ENCODE peak calls at places on chromosome 10, in five cellular contexts. One of them, this sample, is unnamed.
A peak's percentile ranks its signal among the peaks of the same experiment; 100 is the strongest.

GRCh38 chr10:73465978-73466709 is 29.7 kb downstream of the PPP3CB start:
- DNase-seq in left ventricle myocardium inferior: no peak
- DNase-seq in OCI-LY7: no peak
- DNase-seq in Peyer's patch: no peak
- DNase-seq in IMR-90: no peak
- DNase-seq in this sample: no peak

GRCh38 chr10:2968401-2968800 is 98.9 kb upstream of the PFKP start:
- DNase-seq in IMR-90: peak; percentile 67
- DNase-seq in left ventricle myocardium inferior: no peak
- DNase-seq in Peyer's patch: no peak
- DNase-seq in OCI-LY7: no peak
- DNase-seq in this sample: no peak

GRCh38 chr10:104253576-104254410 is 899 bp upstream of the GSTO1 start:
- DNase-seq in IMR-90: peak; percentile 56
- DNase-seq in OCI-LY7: no peak
- DNase-seq in left ventricle myocardium inferior: no peak
- DNase-seq in Peyer's patch: no peak
- DNase-seq in this sample: no peak

GRCh38 chr10:73413108-73413527 is 740 bp downstream of the ANXA7 start:
- DNase-seq in left ventricle myocardium inferior: no peak
- DNase-seq in IMR-90: no peak
- DNase-seq in OCI-LY7: peak; percentile 65
- DNase-seq in Peyer's patch: no peak
- DNase-seq in this sample: peak; percentile 9

GRCh38 chr10:72695496-72695895 is 3.6 kb downstream of the MCU start:
- DNase-seq in Peyer's patch: no peak
- DNase-seq in left ventricle myocardium inferior: no peak
- DNase-seq in IMR-90: no peak
- DNase-seq in OCI-LY7: no peak
- DNase-seq in this sample: no peak

GRCh38 chr10:69060127-69060798 is 27.6 kb upstream of the SRGN start:
- DNase-seq in IMR-90: no peak
- DNase-seq in OCI-LY7: no peak
- DNase-seq in left ventricle myocardium inferior: no peak
- DNase-seq in Peyer's patch: no peak
- DNase-seq in this sample: no peak

GRCh38 chr10:48713966-48714618 is 29.4 kb downstream of the WDFY4 start:
- DNase-seq in left ventricle myocardium inferior: no peak
- DNase-seq in Peyer's patch: no peak
- DNase-seq in OCI-LY7: no peak
- DNase-seq in IMR-90: no peak
- DNase-seq in this sample: no peak

GRCh38 chr10:98929709-98930108 is 305.9 kb downstream of the HPSE2 start:
- DNase-seq in OCI-LY7: no peak
- DNase-seq in left ventricle myocardium inferior: no peak
- DNase-seq in Peyer's patch: no peak
- DNase-seq in IMR-90: no peak
- DNase-seq in this sample: no peak

GRCh38 chr10:75104842-75105241 is 6.6 kb upstream of the SAMD8 start:
- DNase-seq in OCI-LY7: no peak
- DNase-seq in Peyer's patch: no peak
- DNase-seq in IMR-90: no peak
- DNase-seq in left ventricle myocardium inferior: no peak
- DNase-seq in this sample: no peak

GRCh38 chr10:23718946-23719345 is 280.1 kb downstream of the OTUD1 start:
- DNase-seq in Peyer's patch: no peak
- DNase-seq in left ventricle myocardium inferior: no peak
- DNase-seq in IMR-90: no peak
- DNase-seq in OCI-LY7: no peak
- DNase-seq in this sample: no peak

GRCh38 chr10:131947631-131948347 is 33.9 kb downstream of the BNIP3 start:
- DNase-seq in IMR-90: peak; percentile 78
- DNase-seq in OCI-LY7: no peak
- DNase-seq in Peyer's patch: no peak
- DNase-seq in left ventricle myocardium inferior: no peak
- DNase-seq in this sample: no peak

GRCh38 chr10:51937313-51937712 is 237.9 kb upstream of the CSTF2T start:
- DNase-seq in Peyer's patch: no peak
- DNase-seq in left ventricle myocardium inferior: no peak
- DNase-seq in OCI-LY7: no peak
- DNase-seq in IMR-90: peak; percentile 81
- DNase-seq in this sample: no peak

GRCh38 chr10:75607576-75607975 is 176.2 kb downstream of the LRMDA start:
- DNase-seq in IMR-90: no peak
- DNase-seq in Peyer's patch: no peak
- DNase-seq in left ventricle myocardium inferior: no peak
- DNase-seq in OCI-LY7: no peak
- DNase-seq in this sample: no peak

GRCh38 chr10:61992059-61992460 is 90.6 kb downstream of the ARID5B start:
- DNase-seq in left ventricle myocardium inferior: no peak
- DNase-seq in Peyer's patch: no peak
- DNase-seq in IMR-90: peak; percentile 34
- DNase-seq in OCI-LY7: no peak
- DNase-seq in this sample: no peak

GRCh38 chr10:60681103-60681502 is 97.2 kb upstream of the CDK1 start:
- DNase-seq in OCI-LY7: no peak
- DNase-seq in IMR-90: no peak
- DNase-seq in Peyer's patch: no peak
- DNase-seq in left ventricle myocardium inferior: no peak
- DNase-seq in this sample: no peak

GRCh38 chr10:132397036-132397541 is at the start of gene PWWP2B:
- DNase-seq in left ventricle myocardium inferior: peak; percentile 70
- DNase-seq in Peyer's patch: peak; percentile 83
- DNase-seq in IMR-90: peak; percentile 19
- DNase-seq in OCI-LY7: peak; percentile 23
- DNase-seq in this sample: no peak

GRCh38 chr10:35336921-35337741 is 822 bp downstream of the CCNY start:
- DNase-seq in IMR-90: no peak
- DNase-seq in Peyer's patch: peak; percentile 68
- DNase-seq in OCI-LY7: peak; percentile 31
- DNase-seq in left ventricle myocardium inferior: peak; percentile 40
- DNase-seq in this sample: peak; percentile 54

GRCh38 chr10:126598009-126598408 is 72.5 kb downstream of the C10orf90 start:
- DNase-seq in left ventricle myocardium inferior: no peak
- DNase-seq in IMR-90: peak; percentile 27
- DNase-seq in Peyer's patch: no peak
- DNase-seq in OCI-LY7: peak; percentile 31
- DNase-seq in this sample: no peak

GRCh38 chr10:116721048-116721897 is 21.1 kb downstream of the HSPA12A start:
- DNase-seq in Peyer's patch: no peak
- DNase-seq in IMR-90: no peak
- DNase-seq in OCI-LY7: no peak
- DNase-seq in left ventricle myocardium inferior: no peak
- DNase-seq in this sample: no peak

GRCh38 chr10:123573236-123574147 is 92.7 kb upstream of the GPR26 start:
- DNase-seq in IMR-90: no peak
- DNase-seq in OCI-LY7: peak; percentile 40
- DNase-seq in left ventricle myocardium inferior: peak; percentile 21
- DNase-seq in Peyer's patch: peak; percentile 68
- DNase-seq in this sample: no peak

GRCh38 chr10:34003561-34003960 is 669.1 kb upstream of the NRP1 start:
- DNase-seq in left ventricle myocardium inferior: no peak
- DNase-seq in OCI-LY7: no peak
- DNase-seq in IMR-90: no peak
- DNase-seq in Peyer's patch: no peak
- DNase-seq in this sample: no peak

GRCh38 chr10:31978158-31978483 is 49.5 kb upstream of the ARHGAP12 start:
- DNase-seq in Peyer's patch: no peak
- DNase-seq in OCI-LY7: no peak
- DNase-seq in left ventricle myocardium inferior: no peak
- DNase-seq in IMR-90: no peak
- DNase-seq in this sample: no peak
- H3K27ac ChIP-seq in Peyer's patch: no peak overlapping the region
- H3K27ac ChIP-seq in OCI-LY7: no peak overlapping the region
- H3K27ac ChIP-seq in left ventricle myocardium inferior: no peak overlapping the region
- H3K27ac ChIP-seq in IMR-90: no peak overlapping the region
- H3K27ac ChIP-seq in this sample: no peak overlapping the region

GRCh38 chr10:29140991-29141390 is 147.9 kb upstream of the LYZL1 start:
- DNase-seq in Peyer's patch: no peak
- DNase-seq in left ventricle myocardium inferior: no peak
- DNase-seq in OCI-LY7: no peak
- DNase-seq in IMR-90: peak; percentile 92
- DNase-seq in this sample: no peak

GRCh38 chr10:29142516-29143314 is 146.2 kb upstream of the LYZL1 start:
- DNase-seq in Peyer's patch: no peak
- DNase-seq in left ventricle myocardium inferior: no peak
- DNase-seq in IMR-90: no peak
- DNase-seq in OCI-LY7: no peak
- DNase-seq in this sample: no peak

GRCh38 chr10:29144126-29144525 is 144.7 kb upstream of the LYZL1 start:
- DNase-seq in OCI-LY7: no peak
- DNase-seq in left ventricle myocardium inferior: no peak
- DNase-seq in Peyer's patch: no peak
- DNase-seq in IMR-90: no peak
- DNase-seq in this sample: no peak

GRCh38 chr10:29140151-29140550 is 148.7 kb upstream of the LYZL1 start:
- DNase-seq in OCI-LY7: no peak
- DNase-seq in left ventricle myocardium inferior: no peak
- DNase-seq in Peyer's patch: no peak
- DNase-seq in IMR-90: no peak
- DNase-seq in this sample: no peak

DNA sequence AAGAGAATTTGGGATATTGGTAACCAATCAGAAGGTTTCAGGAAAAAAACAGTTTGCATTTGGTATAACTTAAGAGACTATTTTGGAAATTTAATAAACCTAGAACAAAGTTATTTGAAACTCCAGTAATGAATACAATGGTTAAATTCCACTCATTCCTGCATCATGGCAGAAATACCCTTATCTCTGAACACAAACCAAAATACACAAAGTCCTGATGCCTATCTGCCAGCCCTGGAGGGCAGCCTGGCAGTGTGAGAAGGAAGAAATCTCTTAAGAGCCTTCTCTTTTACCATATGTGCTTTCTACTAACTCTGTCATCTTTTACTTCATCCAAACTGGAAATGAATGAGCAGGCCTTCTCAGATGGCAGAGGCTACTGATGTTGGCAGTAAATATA is 147.1 kb upstream of the LYZL1 start:
- DNase-seq in OCI-LY7: no peak
- DNase-seq in IMR-90: no peak
- DNase-seq in left ventricle myocardium inferior: no peak
- DNase-seq in Peyer's patch: no peak
- DNase-seq in this sample: no peak
- H3K4me1 ChIP-seq in OCI-LY7: no peaks in the 10 kb centered on the region
- H3K4me1 ChIP-seq in IMR-90: peaks cover 10% of the 10 kb centered on the region
- H3K4me1 ChIP-seq in left ventricle myocardium inferior: no peaks in the 10 kb centered on the region
- H3K4me1 ChIP-seq in Peyer's patch: no peaks in the 10 kb centered on the region
- H3K4me1 ChIP-seq in this sample: no peaks in the 10 kb centered on the region

GRCh38 chr10:10596256-10596655 is 421.4 kb upstream of the CELF2 start:
- DNase-seq in left ventricle myocardium inferior: no peak
- DNase-seq in Peyer's patch: no peak
- DNase-seq in OCI-LY7: no peak
- DNase-seq in IMR-90: no peak
- DNase-seq in this sample: no peak

GRCh38 chr10:10589540-10589939 is 428.1 kb upstream of the CELF2 start:
- DNase-seq in left ventricle myocardium inferior: no peak
- DNase-seq in OCI-LY7: no peak
- DNase-seq in IMR-90: peak; percentile 92
- DNase-seq in Peyer's patch: no peak
- DNase-seq in this sample: peak; percentile 54

GRCh38 chr10:10587744-10588393 is 429.8 kb upstream of the CELF2 start:
- DNase-seq in OCI-LY7: no peak
- DNase-seq in left ventricle myocardium inferior: no peak
- DNase-seq in Peyer's patch: no peak
- DNase-seq in IMR-90: no peak
- DNase-seq in this sample: no peak

DNA sequence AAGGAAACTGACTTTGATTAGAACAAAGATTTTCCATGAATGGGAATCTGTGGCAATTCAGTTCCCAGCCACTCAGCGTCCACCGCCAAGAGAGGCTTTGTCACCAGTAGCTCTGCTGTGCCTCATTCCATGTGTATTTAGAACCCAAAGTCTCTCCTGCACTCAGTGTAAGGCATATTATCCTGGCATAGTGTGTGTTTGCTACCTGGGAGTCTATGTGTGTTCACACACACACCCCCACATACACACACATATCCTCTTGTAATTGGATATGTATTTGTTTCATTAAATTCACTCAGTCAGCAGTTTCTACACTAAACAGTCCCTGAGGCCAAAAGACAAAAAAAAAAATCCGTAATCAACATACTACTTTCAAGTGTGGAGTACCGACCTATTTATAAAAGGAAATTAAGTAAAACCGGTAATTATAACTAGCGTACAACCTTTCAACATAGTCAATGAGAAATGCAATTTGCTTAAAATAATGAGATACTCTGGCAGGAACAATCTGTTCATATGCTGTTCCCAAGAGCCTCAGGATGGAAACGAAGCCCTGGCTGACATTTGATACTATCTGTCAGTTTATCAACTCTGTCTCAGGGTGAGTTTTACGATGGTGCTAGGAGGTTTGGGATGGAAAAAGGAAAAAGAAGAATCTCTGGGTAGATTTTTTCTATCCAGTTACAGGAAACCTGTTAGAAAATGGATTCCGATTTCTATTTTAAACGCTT is 425.8 kb upstream of the CELF2 start:
- DNase-seq in OCI-LY7: no peak
- DNase-seq in Peyer's patch: no peak
- DNase-seq in IMR-90: no peak
- DNase-seq in left ventricle myocardium inferior: no peak
- DNase-seq in this sample: no peak
- H3K9me3 ChIP-seq in OCI-LY7: no peaks in the 10 kb centered on the region
- H3K9me3 ChIP-seq in Peyer's patch: no peaks in the 10 kb centered on the region
- H3K9me3 ChIP-seq in IMR-90: no peaks in the 10 kb centered on the region
- H3K9me3 ChIP-seq in left ventricle myocardium inferior: no peaks in the 10 kb centered on the region
- H3K9me3 ChIP-seq in this sample: no peaks in the 10 kb centered on the region

DNA sequence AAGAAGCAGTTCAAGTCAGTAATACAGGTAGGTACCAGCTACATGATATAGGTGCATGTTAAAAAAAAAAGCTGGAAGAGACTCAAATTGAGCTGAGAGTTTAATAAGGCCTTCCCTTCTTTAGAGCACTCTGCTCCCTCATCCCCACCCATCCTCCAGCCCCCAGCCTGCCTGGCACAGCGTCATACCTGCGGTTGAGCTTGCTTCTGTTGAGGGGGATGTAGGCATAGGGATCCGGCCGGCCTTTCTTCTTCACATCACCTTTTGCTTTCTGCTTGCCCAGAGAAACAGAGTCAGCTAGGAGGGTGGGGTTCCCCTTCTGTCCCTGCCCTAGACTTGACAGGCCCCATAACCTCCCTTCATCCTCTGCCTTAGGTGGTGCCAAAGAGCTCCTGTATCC is 23.8 kb upstream of the FRAT2 start:
- DNase-seq in left ventricle myocardium inferior: no peak
- DNase-seq in OCI-LY7: no peak
- DNase-seq in IMR-90: no peak
- DNase-seq in Peyer's patch: no peak
- DNase-seq in this sample: no peak
- H3K27ac ChIP-seq in left ventricle myocardium inferior: no peak overlapping the region
- H3K27ac ChIP-seq in OCI-LY7: no peak overlapping the region
- H3K27ac ChIP-seq in IMR-90: no peak overlapping the region
- H3K27ac ChIP-seq in Peyer's patch: no peak overlapping the region
- H3K27ac ChIP-seq in this sample: no peak overlapping the region

This sample was measured in heart right ventricle.